ENCODE peak calls at places on chromosomes 3 and 15, in nine cellular contexts. One of them, this sample, is unnamed.

GRCh38 chr15:67241132-67241855 is 13.2 kb downstream of the AAGAB start:
- DNase-seq in type B pancreatic cell: no peak
- DNase-seq in Calu3: no peak
- DNase-seq in psoas muscle: no peak
- DNase-seq in stomach: no peak
- DNase-seq in A549: no peak
- DNase-seq in osteocyte: no peak
- DNase-seq in fibroblast of mammary gland: no peak
- DNase-seq in lung: no peak
- DNase-seq in this sample: no peak

GRCh38 chr3:94862703-94863102 is 799.8 kb downstream of the NSUN3 start:
- DNase-seq in type B pancreatic cell: no peak
- DNase-seq in Calu3: peak
- DNase-seq in psoas muscle: no peak
- DNase-seq in stomach: no peak
- DNase-seq in A549: peak
- DNase-seq in osteocyte: no peak
- DNase-seq in fibroblast of mammary gland: peak
- DNase-seq in lung: no peak
- DNase-seq in this sample: peak

GRCh38 chr3:78875851-78876250 is 891.9 kb downstream of the ROBO1 start:
- DNase-seq in type B pancreatic cell: no peak
- DNase-seq in Calu3: no peak
- DNase-seq in psoas muscle: no peak
- DNase-seq in stomach: no peak
- DNase-seq in A549: no peak
- DNase-seq in osteocyte: no peak
- DNase-seq in fibroblast of mammary gland: peak
- DNase-seq in lung: no peak
- DNase-seq in this sample: no peak

GRCh38 chr15:29568840-29569532 is 253.3 kb downstream of the TJP1 start:
- DNase-seq in type B pancreatic cell: no peak
- DNase-seq in Calu3: peak
- DNase-seq in psoas muscle: no peak
- DNase-seq in stomach: no peak
- DNase-seq in A549: peak
- DNase-seq in osteocyte: no peak
- DNase-seq in fibroblast of mammary gland: no peak
- DNase-seq in lung: no peak
- DNase-seq in this sample: peak

GRCh38 chr3:30492581-30493192 is 113.7 kb upstream of the TGFBR2 start:
- DNase-seq in type B pancreatic cell: no peak
- DNase-seq in Calu3: no peak
- DNase-seq in psoas muscle: no peak
- DNase-seq in stomach: no peak
- DNase-seq in A549: no peak
- DNase-seq in osteocyte: no peak
- DNase-seq in fibroblast of mammary gland: peak
- DNase-seq in lung: no peak
- DNase-seq in this sample: no peak

GRCh38 chr3:40414270-40414669 is 27.3 kb downstream of the ENTPD3 start:
- DNase-seq in type B pancreatic cell: no peak
- DNase-seq in Calu3: no peak
- DNase-seq in psoas muscle: no peak
- DNase-seq in stomach: no peak
- DNase-seq in A549: no peak
- DNase-seq in osteocyte: no peak
- DNase-seq in fibroblast of mammary gland: no peak
- DNase-seq in lung: no peak
- DNase-seq in this sample: peak

GRCh38 chr3:168517514-168518071 is 421.9 kb upstream of the GOLIM4 start:
- DNase-seq in type B pancreatic cell: no peak
- DNase-seq in Calu3: peak
- DNase-seq in psoas muscle: no peak
- DNase-seq in stomach: peak
- DNase-seq in A549: no peak
- DNase-seq in osteocyte: no peak
- DNase-seq in fibroblast of mammary gland: no peak
- DNase-seq in lung: no peak
- DNase-seq in this sample: no peak

GRCh38 chr3:38587548-38588131 is 61.8 kb downstream of the SCN5A start:
- DNase-seq in type B pancreatic cell: peak
- DNase-seq in Calu3: no peak
- DNase-seq in psoas muscle: peak
- DNase-seq in stomach: peak
- DNase-seq in A549: no peak
- DNase-seq in osteocyte: peak
- DNase-seq in fibroblast of mammary gland: no peak
- DNase-seq in lung: no peak
- DNase-seq in this sample: no peak

GRCh38 chr15:52481915-52482314 is 46.8 kb downstream of the MYO5A start:
- DNase-seq in type B pancreatic cell: no peak
- DNase-seq in Calu3: no peak
- DNase-seq in psoas muscle: no peak
- DNase-seq in stomach: no peak
- DNase-seq in A549: no peak
- DNase-seq in osteocyte: no peak
- DNase-seq in fibroblast of mammary gland: peak
- DNase-seq in lung: no peak
- DNase-seq in this sample: no peak

GRCh38 chr3:128254066-128254590 is 100.8 kb downstream of the EEFSEC start:
- DNase-seq in type B pancreatic cell: no peak
- DNase-seq in Calu3: no peak
- DNase-seq in psoas muscle: no peak
- DNase-seq in stomach: no peak
- DNase-seq in A549: no peak
- DNase-seq in osteocyte: no peak
- DNase-seq in fibroblast of mammary gland: peak
- DNase-seq in lung: no peak
- DNase-seq in this sample: no peak

GRCh38 chr3:123411340-123412040 is 37.4 kb downstream of the ADCY5 start:
- DNase-seq in type B pancreatic cell: no peak
- DNase-seq in Calu3: no peak
- DNase-seq in psoas muscle: no peak
- DNase-seq in stomach: no peak
- DNase-seq in A549: no peak
- DNase-seq in osteocyte: no peak
- DNase-seq in fibroblast of mammary gland: no peak
- DNase-seq in lung: no peak
- DNase-seq in this sample: no peak

GRCh38 chr15:74795961-74796625 is 14.2 kb downstream of the CSK start:
- DNase-seq in type B pancreatic cell: no peak
- DNase-seq in Calu3: no peak
- DNase-seq in psoas muscle: no peak
- DNase-seq in stomach: no peak
- DNase-seq in A549: no peak
- DNase-seq in osteocyte: no peak
- DNase-seq in fibroblast of mammary gland: no peak
- DNase-seq in lung: no peak
- DNase-seq in this sample: no peak

GRCh38 chr15:101052031-101052620 is 133.0 kb downstream of the LRRK1 start:
- DNase-seq in type B pancreatic cell: no peak
- DNase-seq in Calu3: no peak
- DNase-seq in psoas muscle: no peak
- DNase-seq in stomach: peak
- DNase-seq in A549: no peak
- DNase-seq in osteocyte: peak
- DNase-seq in fibroblast of mammary gland: no peak
- DNase-seq in lung: no peak
- DNase-seq in this sample: no peak

GRCh38 chr3:124780356-124780755 is 50.1 kb downstream of the UMPS start:
- DNase-seq in type B pancreatic cell: no peak
- DNase-seq in Calu3: no peak
- DNase-seq in psoas muscle: peak
- DNase-seq in stomach: no peak
- DNase-seq in A549: no peak
- DNase-seq in osteocyte: peak
- DNase-seq in fibroblast of mammary gland: peak
- DNase-seq in lung: no peak
- DNase-seq in this sample: no peak

GRCh38 chr3:30720586-30721313 is 114.3 kb downstream of the TGFBR2 start:
- DNase-seq in type B pancreatic cell: no peak
- DNase-seq in Calu3: peak
- DNase-seq in psoas muscle: no peak
- DNase-seq in stomach: no peak
- DNase-seq in A549: peak
- DNase-seq in osteocyte: no peak
- DNase-seq in fibroblast of mammary gland: peak
- DNase-seq in lung: no peak
- DNase-seq in this sample: peak

GRCh38 chr15:74726774-74727164 is 1.4 kb upstream of the CYP1A1 start:
- DNase-seq in type B pancreatic cell: no peak
- DNase-seq in Calu3: no peak
- DNase-seq in psoas muscle: no peak
- DNase-seq in stomach: no peak
- DNase-seq in A549: no peak
- DNase-seq in osteocyte: no peak
- DNase-seq in fibroblast of mammary gland: no peak
- DNase-seq in lung: no peak
- DNase-seq in this sample: no peak

GRCh38 chr15:29270976-29271375 is 1.4 kb upstream of the NSMCE3 start:
- DNase-seq in type B pancreatic cell: no peak
- DNase-seq in Calu3: no peak
- DNase-seq in psoas muscle: no peak
- DNase-seq in stomach: no peak
- DNase-seq in A549: no peak
- DNase-seq in osteocyte: no peak
- DNase-seq in fibroblast of mammary gland: no peak
- DNase-seq in lung: no peak
- DNase-seq in this sample: no peak

GRCh38 chr15:32029409-32029861 is 880 bp upstream of the CHRNA7 start:
- DNase-seq in type B pancreatic cell: peak
- DNase-seq in Calu3: peak
- DNase-seq in psoas muscle: peak
- DNase-seq in stomach: peak
- DNase-seq in A549: peak
- DNase-seq in osteocyte: no peak
- DNase-seq in fibroblast of mammary gland: no peak
- DNase-seq in lung: no peak
- DNase-seq in this sample: no peak

GRCh38 chr3:63278171-63278999 is at the start of gene SYNPR:
- DNase-seq in type B pancreatic cell: no peak
- DNase-seq in Calu3: no peak
- DNase-seq in psoas muscle: no peak
- DNase-seq in stomach: no peak
- DNase-seq in A549: no peak
- DNase-seq in osteocyte: no peak
- DNase-seq in fibroblast of mammary gland: no peak
- DNase-seq in lung: no peak
- DNase-seq in this sample: no peak

GRCh38 chr3:143727391-143727790 is 120.9 kb downstream of the SLC9A9 start:
- DNase-seq in type B pancreatic cell: no peak
- DNase-seq in Calu3: no peak
- DNase-seq in psoas muscle: no peak
- DNase-seq in stomach: no peak
- DNase-seq in A549: no peak
- DNase-seq in osteocyte: no peak
- DNase-seq in fibroblast of mammary gland: peak
- DNase-seq in lung: no peak
- DNase-seq in this sample: no peak

GRCh38 chr15:90126457-90127435 is 24.5 kb upstream of the IDH2 start:
- DNase-seq in type B pancreatic cell: no peak
- DNase-seq in Calu3: peak
- DNase-seq in psoas muscle: peak
- DNase-seq in stomach: peak
- DNase-seq in A549: peak
- DNase-seq in osteocyte: no peak
- DNase-seq in fibroblast of mammary gland: no peak
- DNase-seq in lung: no peak
- DNase-seq in this sample: no peak

GRCh38 chr3:41411065-41411464 is 211.8 kb downstream of the CTNNB1 start:
- DNase-seq in type B pancreatic cell: no peak
- DNase-seq in Calu3: no peak
- DNase-seq in psoas muscle: no peak
- DNase-seq in stomach: no peak
- DNase-seq in A549: no peak
- DNase-seq in osteocyte: no peak
- DNase-seq in fibroblast of mammary gland: no peak
- DNase-seq in lung: no peak
- DNase-seq in this sample: no peak

GRCh38 chr3:146163584-146163983 is 2.6 kb upstream of the PLOD2 start:
- DNase-seq in type B pancreatic cell: no peak
- DNase-seq in Calu3: peak
- DNase-seq in psoas muscle: no peak
- DNase-seq in stomach: no peak
- DNase-seq in A549: peak
- DNase-seq in osteocyte: no peak
- DNase-seq in fibroblast of mammary gland: peak
- DNase-seq in lung: no peak
- DNase-seq in this sample: no peak
- TF ChIP-seq CTCF in type B pancreatic cell: peak
- TF ChIP-seq CTCF in Calu3: peak
- TF ChIP-seq CTCF in psoas muscle: peak
- TF ChIP-seq CTCF in stomach: peak
- TF ChIP-seq CTCF in A549: no peak
- TF ChIP-seq CTCF in osteocyte: peak
- TF ChIP-seq CTCF in fibroblast of mammary gland: peak
- TF ChIP-seq CTCF in lung: no peak
- TF ChIP-seq CTCF in this sample: no peak

DNA sequence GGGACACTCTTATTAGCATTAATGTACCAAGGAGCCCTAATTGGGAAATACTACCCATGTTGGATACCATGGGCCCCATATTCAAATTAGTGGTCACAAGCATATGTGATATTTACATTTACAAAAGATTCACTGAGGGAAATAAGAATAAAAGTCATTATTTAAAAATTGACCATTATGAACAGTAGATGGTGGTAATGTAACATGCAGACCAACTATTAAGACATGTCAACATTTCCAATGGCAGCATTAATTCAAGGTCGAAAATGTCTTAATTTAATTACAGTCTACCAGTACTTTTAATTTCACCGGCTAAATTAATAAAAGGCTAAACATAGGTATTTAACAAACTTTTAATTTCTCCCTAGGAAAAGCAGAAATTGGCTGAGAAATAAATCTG is 26.3 kb downstream of the NEK11 start:
- DNase-seq in type B pancreatic cell: no peak
- DNase-seq in Calu3: no peak
- DNase-seq in psoas muscle: no peak
- DNase-seq in stomach: no peak
- DNase-seq in A549: no peak
- DNase-seq in osteocyte: no peak
- DNase-seq in fibroblast of mammary gland: peak
- DNase-seq in lung: no peak
- DNase-seq in this sample: peak
- TF ChIP-seq CTCF in type B pancreatic cell: peak
- TF ChIP-seq CTCF in Calu3: no peak
- TF ChIP-seq CTCF in psoas muscle: peak
- TF ChIP-seq CTCF in stomach: no peak
- TF ChIP-seq CTCF in A549: peak
- TF ChIP-seq CTCF in osteocyte: peak
- TF ChIP-seq CTCF in fibroblast of mammary gland: peak
- TF ChIP-seq CTCF in lung: no peak
- TF ChIP-seq CTCF in this sample: peak

GRCh38 chr3:141707741-141708203 is 30.3 kb upstream of the RNF7 start:
- DNase-seq in type B pancreatic cell: no peak
- DNase-seq in Calu3: peak
- DNase-seq in psoas muscle: no peak
- DNase-seq in stomach: no peak
- DNase-seq in A549: no peak
- DNase-seq in osteocyte: no peak
- DNase-seq in fibroblast of mammary gland: no peak
- DNase-seq in lung: no peak
- DNase-seq in this sample: no peak
- TF ChIP-seq CTCF in type B pancreatic cell: no peak
- TF ChIP-seq CTCF in Calu3: no peak
- TF ChIP-seq CTCF in psoas muscle: no peak
- TF ChIP-seq CTCF in stomach: no peak
- TF ChIP-seq CTCF in A549: no peak
- TF ChIP-seq CTCF in osteocyte: no peak
- TF ChIP-seq CTCF in fibroblast of mammary gland: no peak
- TF ChIP-seq CTCF in lung: no peak
- TF ChIP-seq CTCF in this sample: no peak

GRCh38 chr15:65083262-65083701 is 6.7 kb downstream of the KBTBD13 start:
- DNase-seq in type B pancreatic cell: no peak
- DNase-seq in Calu3: no peak
- DNase-seq in psoas muscle: no peak
- DNase-seq in stomach: no peak
- DNase-seq in A549: no peak
- DNase-seq in osteocyte: no peak
- DNase-seq in fibroblast of mammary gland: peak
- DNase-seq in lung: no peak
- DNase-seq in this sample: no peak
- TF ChIP-seq CTCF in type B pancreatic cell: peak
- TF ChIP-seq CTCF in Calu3: no peak
- TF ChIP-seq CTCF in psoas muscle: peak
- TF ChIP-seq CTCF in stomach: no peak
- TF ChIP-seq CTCF in A549: no peak
- TF ChIP-seq CTCF in osteocyte: peak
- TF ChIP-seq CTCF in fibroblast of mammary gland: peak
- TF ChIP-seq CTCF in lung: peak
- TF ChIP-seq CTCF in this sample: no peak